ENCODE peak calls at places on chromosome 21, in eight cellular contexts. D is right lobe of liver, X is body of pancreas, E is IMR-90, W is heart left ventricle, C is vagina, K is uterus, P is HCT116. N is an unnamed sample.

GRCh38 chr21:16102113-16102512 is 372.3 kb downstream of the USP25 start:
- DNase-seq in D (no peak), X (no peak), E (no peak), W (no peak), C (no peak), K (no peak), P (no peak), N (no peak)

GRCh38 chr21:17527240-17527639 is 14.4 kb downstream of the CXADR start:
- DNase-seq in D (no peak), X (no peak), E (peak), W (no peak), C (no peak), K (no peak), P (no peak), N (no peak)

GRCh38 chr21:24112020-24112419 is 1495.3 kb downstream of the MRPL39 start:
- DNase-seq in D (no peak), X (no peak), E (peak), W (no peak), C (no peak), K (no peak), P (no peak), N (no peak)

GRCh38 chr21:36388835-36389234 is 3.6 kb downstream of the CHAF1B start:
- DNase-seq in D (no peak), X (peak), E (peak), W (no peak), C (no peak), K (no peak), P (no peak), N (no peak)

GRCh38 chr21:14523234-14523633 is 22.9 kb downstream of the SAMSN1 start:
- DNase-seq in D (no peak), X (peak), E (no peak), W (no peak), C (no peak), K (no peak), P (no peak), N (no peak)

GRCh38 chr21:36909901-36910561 is 56.4 kb downstream of the HLCS start:
- DNase-seq in D (no peak), X (no peak), E (peak), W (no peak), C (no peak), K (no peak), P (peak), N (no peak)

GRCh38 chr21:15774590-15774989 is 44.8 kb downstream of the USP25 start:
- DNase-seq in D (no peak), X (no peak), E (peak), W (no peak), C (no peak), K (no peak), P (no peak), N (no peak)

GRCh38 chr21:16473965-16474364 is 744.2 kb downstream of the USP25 start:
- DNase-seq in D (no peak), X (no peak), E (peak), W (no peak), C (no peak), K (no peak), P (no peak), N (peak)

GRCh38 chr21:23853796-23854379 is 1753.4 kb downstream of the MRPL39 start:
- DNase-seq in D (no peak), X (peak), E (peak), W (no peak), C (no peak), K (no peak), P (no peak), N (peak)

GRCh38 chr21:14403681-14404318 is 20.9 kb upstream of the HSPA13 start:
- DNase-seq in D (no peak), X (no peak), E (peak), W (no peak), C (no peak), K (no peak), P (peak), N (no peak)

GRCh38 chr21:36579898-36580297 is 100.0 kb upstream of the CLDN14 start:
- DNase-seq in D (no peak), X (no peak), E (no peak), W (no peak), C (no peak), K (no peak), P (no peak), N (no peak)

GRCh38 chr21:14955936-14956520 is 108.8 kb downstream of the NRIP1 start:
- DNase-seq in D (no peak), X (no peak), E (no peak), W (no peak), C (no peak), K (no peak), P (no peak), N (no peak)

GRCh38 chr21:15788847-15789548 is 59.2 kb downstream of the USP25 start:
- DNase-seq in D (no peak), X (no peak), E (peak), W (no peak), C (no peak), K (no peak), P (no peak), N (no peak)

GRCh38 chr21:26147535-26147934 is 23.0 kb downstream of the APP start:
- DNase-seq in D (no peak), X (no peak), E (no peak), W (no peak), C (no peak), K (no peak), P (no peak), N (no peak)

GRCh38 chr21:36104306-36105300 is 30.3 kb upstream of the CBR3 start:
- DNase-seq in D (no peak), X (peak), E (peak), W (peak), C (no peak), K (peak), P (peak), N (peak)

GRCh38 chr21:24179110-24179509 is 1428.2 kb downstream of the MRPL39 start:
- DNase-seq in D (no peak), X (no peak), E (no peak), W (no peak), C (no peak), K (no peak), P (no peak), N (no peak)

GRCh38 chr21:24045775-24046215 is 1561.5 kb downstream of the MRPL39 start:
- DNase-seq in D (peak), X (peak), E (peak), W (peak), C (no peak), K (peak), P (no peak), N (peak)

GRCh38 chr21:36323032-36323431 is 3.0 kb downstream of the MORC3 start:
- DNase-seq in D (no peak), X (no peak), E (peak), W (no peak), C (no peak), K (no peak), P (no peak), N (no peak)

GRCh38 chr21:36860736-36861594 is 105.5 kb downstream of the HLCS start:
- DNase-seq in D (peak), X (peak), E (peak), W (no peak), C (no peak), K (no peak), P (no peak), N (no peak)

GRCh38 chr21:27164208-27165172 is 197.6 kb upstream of the ADAMTS5 start:
- DNase-seq in D (no peak), X (no peak), E (no peak), W (no peak), C (no peak), K (no peak), P (no peak), N (no peak)

GRCh38 chr21:14864211-14865021 is 200.4 kb downstream of the NRIP1 start:
- DNase-seq in D (peak), X (peak), E (peak), W (peak), C (no peak), K (peak), P (no peak), N (peak)

GRCh38 chr21:25139390-25139789 is 467.9 kb downstream of the MRPL39 start:
- DNase-seq in D (no peak), X (no peak), E (no peak), W (no peak), C (no peak), K (no peak), P (no peak), N (no peak)

GRCh38 chr21:33947451-33948095 is 32.0 kb upstream of the ATP5PO start:
- DNase-seq in D (no peak), X (peak), E (peak), W (peak), C (peak), K (peak), P (peak), N (peak)
- H3K4me3 ChIP-seq in D (no peak), X (no peak), E (peak), W (no peak), C (peak), K (peak), P (peak), N (no peak)

DNA sequence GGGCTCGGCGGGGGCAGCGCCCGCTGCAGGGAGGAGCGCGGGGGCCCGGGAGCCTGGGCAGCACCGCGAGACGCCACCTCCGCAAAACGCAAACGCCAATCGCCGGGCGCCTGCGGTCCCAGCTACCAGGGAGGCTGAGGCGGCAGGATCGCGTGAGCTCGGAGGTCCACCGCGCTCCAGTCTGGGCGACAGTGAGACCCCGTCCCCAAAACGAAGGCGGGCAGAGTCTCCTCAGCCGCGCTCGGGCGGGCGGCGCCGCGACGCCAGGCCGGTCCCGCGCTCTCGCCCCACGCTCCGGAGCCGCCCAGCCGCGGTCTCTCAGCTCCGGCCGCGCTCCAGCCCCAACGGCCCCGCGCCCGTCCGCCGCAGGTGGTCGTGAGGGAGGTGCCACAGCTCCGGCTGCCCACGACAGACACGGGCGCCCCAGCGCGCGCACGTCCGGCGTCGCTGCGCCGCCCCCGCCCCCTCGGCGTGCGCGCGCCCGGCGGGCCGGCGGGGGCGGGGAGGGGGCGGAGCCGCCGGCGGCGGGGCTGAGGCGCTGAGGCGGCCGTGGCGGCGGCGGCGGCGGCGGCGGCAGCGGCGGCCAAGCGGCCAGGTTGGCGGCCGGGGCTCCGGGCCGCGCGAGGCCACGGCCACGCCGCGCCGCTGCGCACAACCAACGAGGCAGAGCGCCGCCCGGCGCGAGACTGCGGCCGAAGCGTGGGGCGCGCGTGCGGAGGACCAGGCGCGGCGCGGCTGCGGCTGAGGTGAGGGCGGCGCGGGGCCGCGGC is at the start of gene ADARB1:
- DNase-seq in D (peak), X (peak), E (peak), W (peak), C (no peak), K (peak), P (no peak), N (peak)
- TF ChIP-seq POLR2A in D (peak), X (peak), E (peak), W (peak), C (peak), K (peak), P (peak), N (no peak)

GRCh38 chr21:45498646-45499000 is 43.6 kb downstream of the SLC19A1 start:
- DNase-seq in D (no peak), X (no peak), E (no peak), W (no peak), C (no peak), K (peak), P (no peak), N (no peak)
- TF ChIP-seq CTCF in D (no peak), X (no peak), E (no peak), W (no peak), C (no peak), K (no peak), P (no peak), N (no peak)

DNA sequence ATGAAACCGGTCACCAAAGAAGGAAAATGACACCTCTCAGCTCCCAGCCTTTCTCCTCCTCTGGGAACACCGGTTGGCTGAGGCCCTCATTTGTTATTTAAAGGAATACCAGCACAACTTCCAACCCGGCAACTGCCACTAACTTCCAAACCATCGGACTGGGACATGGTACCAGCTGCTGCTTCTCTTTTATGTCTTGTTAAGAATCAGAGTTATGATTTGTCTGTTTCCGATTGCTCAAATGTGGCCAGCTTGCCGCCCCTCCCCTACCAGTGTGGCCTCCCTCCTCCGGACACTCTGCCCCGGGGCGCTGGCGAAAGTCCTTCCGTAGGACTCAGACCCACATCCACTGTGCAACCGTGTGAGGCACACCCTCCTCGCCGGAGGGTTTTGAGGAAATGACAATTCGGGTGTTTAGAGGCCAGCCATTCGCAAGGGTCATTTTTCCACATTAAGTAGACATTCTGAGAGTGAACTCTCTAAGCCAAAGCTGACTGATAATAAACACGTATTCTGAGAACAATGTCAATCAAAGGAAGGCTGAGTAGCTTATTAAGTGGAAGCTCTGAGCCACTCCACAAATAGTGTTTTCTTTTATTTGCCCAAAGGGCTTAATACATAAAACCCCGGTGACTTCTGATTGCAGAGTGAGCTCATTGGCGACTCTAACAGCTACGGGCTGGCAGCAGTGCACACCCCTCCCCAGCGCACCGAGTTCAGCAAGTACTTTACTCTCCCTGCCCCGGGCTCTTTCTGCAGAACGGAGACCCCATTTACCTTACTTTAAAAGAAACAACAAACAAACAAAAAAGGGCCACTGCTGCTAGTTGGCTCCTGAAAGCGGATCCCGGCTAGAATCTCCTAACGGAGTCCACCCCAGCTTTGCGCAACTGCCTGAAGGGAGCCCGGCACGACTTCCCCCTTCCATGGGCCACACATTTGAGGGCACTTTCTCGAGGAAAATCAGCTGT is 5.4 kb downstream of the RIPK4 start:
- DNase-seq in D (peak), X (peak), E (no peak), W (peak), C (no peak), K (no peak), P (no peak), N (no peak)
- H3K4me3 ChIP-seq in D (peak), X (no peak), E (no peak), W (peak), C (peak), K (no peak), P (no peak), N (no peak)

DNA sequence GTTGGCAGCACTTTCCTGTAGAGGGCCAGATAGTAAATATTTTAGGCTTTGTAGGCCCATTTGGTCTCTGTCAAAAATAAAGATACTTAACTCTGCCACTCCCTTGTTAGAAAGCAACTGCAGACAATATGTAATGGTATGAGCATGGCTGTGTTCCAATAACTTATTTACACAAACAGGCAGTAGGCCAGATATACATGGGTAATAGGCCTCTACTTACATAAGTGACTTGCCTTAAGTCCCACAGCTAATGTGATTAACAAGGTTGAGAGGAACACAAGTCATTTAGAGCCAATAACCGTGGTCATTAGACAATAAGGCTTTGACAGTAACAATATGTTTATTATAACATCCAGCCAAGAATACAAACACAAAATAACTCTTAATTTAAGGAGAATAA is 17.4 kb downstream of the CCT8 start:
- DNase-seq in D (no peak), X (no peak), E (peak), W (no peak), C (no peak), K (no peak), P (no peak), N (no peak)
- TF ChIP-seq POLR2A in D (no peak), X (no peak), E (no peak), W (no peak), C (no peak), K (no peak), P (no peak), N (no peak)

GRCh38 chr21:21003701-21004100 is 5.5 kb downstream of the NCAM2 start:
- DNase-seq in D (no peak), X (no peak), E (peak), W (no peak), C (no peak), K (no peak), P (peak), N (no peak)
- TF ChIP-seq CTCF in D (peak), X (no peak), E (peak), W (peak), C (no peak), K (no peak), P (peak), N (peak)

DNA sequence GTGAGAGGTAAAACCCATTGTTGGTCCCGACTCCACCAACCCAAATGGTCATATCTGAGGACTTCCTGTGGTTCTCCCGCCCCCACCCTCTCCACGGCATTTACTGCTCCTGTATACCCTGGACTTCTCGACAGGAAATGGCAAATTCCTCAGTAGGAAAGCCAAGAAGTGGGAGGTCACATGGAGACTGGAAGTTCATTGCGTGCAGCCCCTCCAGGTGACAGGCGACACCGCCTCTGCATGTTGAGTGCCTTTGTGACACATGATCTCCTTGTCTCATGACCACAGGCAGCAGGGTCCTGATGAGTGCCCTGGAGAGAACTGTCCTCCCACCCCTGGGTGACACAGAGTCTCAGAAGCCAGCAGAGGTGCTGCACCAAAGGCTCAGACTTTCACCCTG is 24.2 kb downstream of the ERG start:
- DNase-seq in D (no peak), X (no peak), E (no peak), W (no peak), C (no peak), K (no peak), P (no peak), N (no peak)
- H3K4me3 ChIP-seq in D (no peak), X (no peak), E (no peak), W (no peak), C (no peak), K (no peak), P (no peak), N (no peak)